ENCODE peak calls at places on chromosomes 7 and 10, in nine cellular contexts. K is tibial nerve, D is GM13976, L is cardiac muscle cell, H is testis, J is HFFc6, Y is MCF 10A, V is nephron progenitor cell, F is keratinocyte. I is an unnamed sample.

GRCh38 chr10:42962120-42962901 is 114.6 kb upstream of the RET start:
- DNase-seq in L (no peak), J (no peak), V (no peak), F (no peak), D (peak), K (peak), H (no peak), Y (no peak), I (no peak)

GRCh38 chr10:123517901-123518300 is 148.3 kb upstream of the GPR26 start:
- DNase-seq in F (no peak), D (no peak), V (no peak), Y (no peak), H (no peak), J (no peak), L (no peak), K (no peak), I (no peak)

GRCh38 chr7:121505021-121505420 is 108.9 kb upstream of the FAM3C start:
- DNase-seq in L (peak), H (no peak), Y (no peak), F (peak), J (peak), D (no peak), K (no peak), V (no peak), I (no peak)

GRCh38 chr10:73879296-73880173 is 5.2 kb upstream of the CAMK2G start:
- DNase-seq in D (peak), Y (peak), J (peak), L (peak), K (peak), F (no peak), V (peak), H (peak), I (no peak)

GRCh38 chr7:35351466-35351865 is 97.6 kb upstream of the TBX20 start:
- DNase-seq in L (no peak), H (no peak), F (no peak), Y (no peak), J (no peak), V (no peak), K (no peak), D (no peak), I (no peak)

GRCh38 chr7:16958724-16959123 is 76.9 kb upstream of the AGR3 start:
- DNase-seq in J (no peak), V (no peak), Y (no peak), K (no peak), D (no peak), H (no peak), L (no peak), F (no peak), I (no peak)

GRCh38 chr7:14021069-14021468 is 31.6 kb upstream of the ETV1 start:
- DNase-seq in L (peak), J (no peak), D (no peak), H (no peak), V (no peak), K (no peak), Y (peak), F (peak), I (no peak)

GRCh38 chr7:31423994-31424393 is 83.5 kb upstream of the NEUROD6 start:
- DNase-seq in H (no peak), V (no peak), L (no peak), Y (no peak), F (no peak), J (no peak), K (no peak), D (no peak), I (no peak)

GRCh38 chr7:78296689-78297371 is 498.3 kb downstream of the PHTF2 start:
- DNase-seq in V (no peak), J (no peak), K (no peak), Y (no peak), F (no peak), L (no peak), D (no peak), H (no peak), I (no peak)

GRCh38 chr10:70222340-70222794 is 10.9 kb downstream of the PPA1 start:
- DNase-seq in F (peak), V (no peak), L (no peak), Y (peak), J (peak), H (no peak), K (no peak), D (no peak), I (no peak)

GRCh38 chr7:295155-296154 is 5.5 kb downstream of the FOXL3 start:
- DNase-seq in F (no peak), K (no peak), J (no peak), Y (no peak), D (no peak), H (peak), V (no peak), L (no peak), I (no peak)

GRCh38 chr10:8590518-8590917 is 536.0 kb downstream of the GATA3 start:
- DNase-seq in J (no peak), V (no peak), Y (no peak), K (no peak), D (no peak), H (no peak), L (no peak), F (no peak), I (no peak)

GRCh38 chr7:47852330-47853245 is 95.7 kb downstream of the PKD1L1 start:
- DNase-seq in K (no peak), H (peak), F (no peak), J (peak), Y (peak), V (peak), L (no peak), D (peak), I (no peak)

GRCh38 chr7:122844191-122844988 is 41.9 kb downstream of the CADPS2 start:
- DNase-seq in L (no peak), H (no peak), K (no peak), V (no peak), J (no peak), F (no peak), D (no peak), Y (no peak), I (no peak)

GRCh38 chr10:47035447-47036337 is 124.5 kb downstream of the PTPN20 start:
- DNase-seq in L (no peak), D (no peak), V (no peak), J (no peak), K (no peak), Y (no peak), H (no peak), F (no peak), I (no peak)

GRCh38 chr7:35039343-35039742 is 2.1 kb upstream of the DPY19L1 start:
- DNase-seq in D (no peak), F (no peak), L (no peak), J (no peak), K (no peak), V (no peak), H (no peak), Y (no peak), I (no peak)

GRCh38 chr10:48495282-48496045 is 109.4 kb downstream of the ARHGAP22 start:
- DNase-seq in F (no peak), K (no peak), H (no peak), L (no peak), Y (no peak), V (no peak), J (no peak), D (no peak), I (no peak)

DNA sequence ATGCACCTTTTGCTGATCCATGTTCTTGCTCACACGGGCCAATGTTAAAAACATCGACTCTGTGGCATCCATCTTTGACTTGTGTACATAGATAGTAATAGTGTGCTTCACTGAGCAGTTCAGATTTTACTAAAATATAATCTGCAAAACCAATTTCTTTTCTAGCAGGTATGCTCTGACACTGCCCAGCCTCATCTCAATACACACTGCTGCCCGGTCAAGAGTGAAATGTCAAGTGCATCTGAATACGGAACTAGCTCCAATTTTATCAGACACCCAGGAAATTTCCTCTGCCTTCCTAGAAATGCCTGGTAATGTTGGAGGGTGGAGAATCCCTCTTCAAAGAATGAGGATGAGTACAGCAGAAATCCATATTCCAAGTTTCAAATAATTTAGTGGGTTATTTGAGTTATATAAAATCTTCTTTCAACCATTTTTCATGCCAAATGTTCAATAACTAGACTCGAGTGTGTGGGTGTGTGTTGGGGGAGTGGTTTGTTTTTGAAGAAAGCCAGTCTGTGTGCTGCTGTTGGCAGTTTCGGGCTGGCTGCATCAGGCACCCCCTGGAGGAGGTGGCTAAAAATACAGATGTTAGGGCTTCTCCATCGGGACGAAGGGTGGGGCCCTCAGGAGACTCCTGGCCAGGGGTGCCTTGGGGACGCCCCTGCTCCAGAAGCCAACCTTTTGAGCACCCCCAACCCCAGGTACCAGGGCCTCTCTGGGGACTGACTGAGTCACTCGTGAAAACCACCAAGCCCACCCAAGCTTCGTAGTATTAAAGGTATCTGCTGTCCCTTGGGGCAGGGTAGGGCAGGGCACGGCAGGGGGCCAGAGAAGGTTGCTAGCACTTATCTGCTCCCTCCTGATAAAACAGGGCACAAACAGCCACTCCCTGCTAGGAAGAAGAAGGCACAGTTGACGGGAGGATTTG is 15.4 kb downstream of the CTBP2 start:
- DNase-seq in D (peak), K (no peak), F (no peak), J (peak), V (no peak), Y (peak), H (peak), L (peak), I (no peak)
- TF ChIP-seq CTCF in D (peak), K (peak), F (peak), J (peak), V (peak), Y (peak), H (no peak), L (peak), I (peak)

DNA sequence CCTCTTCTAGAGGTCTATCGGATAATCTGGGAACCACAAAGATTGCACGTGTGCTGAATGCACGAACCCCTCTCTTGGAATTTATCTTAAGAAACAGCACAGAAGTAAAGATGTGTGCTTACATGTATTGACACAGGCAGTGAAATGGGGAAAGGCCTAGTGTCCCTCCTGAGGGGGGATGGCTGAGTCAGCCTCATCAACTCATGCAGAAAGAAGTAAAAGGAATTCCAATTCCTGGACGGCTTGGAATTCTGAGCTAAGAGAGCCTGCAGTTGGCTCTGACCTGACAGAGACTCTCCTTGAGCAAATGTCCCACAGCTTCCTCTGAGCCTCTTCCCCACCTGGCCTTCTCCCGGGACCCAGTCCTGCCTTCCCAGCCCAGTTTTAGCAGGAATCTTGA is 542.3 kb upstream of the ADARB2 start:
- DNase-seq in L (no peak), D (no peak), H (no peak), V (no peak), J (no peak), K (no peak), F (no peak), Y (no peak), I (no peak)
- TF ChIP-seq CTCF in L (no peak), D (no peak), H (no peak), V (no peak), J (no peak), K (no peak), F (no peak), Y (no peak), I (no peak)

GRCh38 chr10:126571203-126571602 is 99.3 kb downstream of the C10orf90 start:
- DNase-seq in F (no peak), V (no peak), K (no peak), H (no peak), J (no peak), D (no peak), L (no peak), Y (peak), I (no peak)
- TF ChIP-seq CTCF in F (no peak), V (no peak), K (no peak), H (no peak), J (peak), D (no peak), L (no peak), Y (no peak), I (no peak)

DNA sequence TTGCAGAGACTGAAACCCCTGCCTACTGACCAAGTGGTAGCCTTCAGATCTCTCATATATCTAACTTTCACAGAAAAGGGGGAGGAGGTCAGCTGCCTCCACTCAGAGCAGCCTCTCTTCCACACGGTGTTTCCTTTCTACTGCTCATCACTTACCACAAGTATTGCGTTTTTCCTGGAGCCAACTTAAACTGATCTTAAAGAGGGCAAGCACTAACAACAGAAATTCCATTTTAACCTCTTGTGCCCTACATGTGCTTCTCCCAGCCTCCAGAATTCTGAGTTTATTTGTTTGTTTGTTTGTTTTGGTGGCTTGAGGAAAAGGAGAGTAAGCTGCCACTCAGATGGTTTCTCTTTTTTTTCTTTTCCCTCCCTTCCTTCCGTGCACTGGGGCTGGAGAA is 19.1 kb downstream of the SKIDA1 start:
- DNase-seq in J (no peak), Y (no peak), D (no peak), V (no peak), F (no peak), L (no peak), K (no peak), H (no peak), I (no peak)
- TF ChIP-seq CTCF in J (no peak), Y (no peak), D (no peak), V (no peak), F (no peak), L (no peak), K (no peak), H (no peak), I (no peak)

DNA sequence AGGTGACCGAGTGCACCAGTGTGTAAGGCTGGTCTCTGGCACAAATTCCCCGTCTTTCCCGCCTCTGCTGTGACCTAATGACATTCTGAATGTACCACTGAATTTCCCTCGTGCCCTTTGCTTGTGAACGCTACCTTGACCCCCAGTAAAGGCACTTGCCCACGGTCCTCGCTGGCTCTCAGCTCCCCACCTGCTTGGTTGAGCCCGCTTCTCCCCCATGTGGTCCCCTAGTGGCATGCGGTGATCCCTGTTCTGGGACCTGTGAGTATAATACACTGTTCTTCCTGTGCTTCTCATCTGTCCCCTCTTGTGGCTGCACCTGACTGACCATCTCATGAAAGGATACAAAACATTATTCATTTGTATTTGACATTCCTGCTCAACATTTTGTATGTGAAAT is 495.7 kb downstream of the INHBA start:
- DNase-seq in H (no peak), K (no peak), L (no peak), Y (no peak), V (no peak), D (no peak), F (no peak), J (no peak), I (no peak)
- TF ChIP-seq CTCF in H (no peak), K (no peak), L (no peak), Y (no peak), V (no peak), D (no peak), F (no peak), J (no peak), I (no peak)

GRCh38 chr7:4682621-4683042 is 537 bp downstream of the FOXK1 start:
- DNase-seq in K (no peak), V (peak), H (no peak), D (peak), Y (peak), L (peak), J (peak), F (no peak), I (no peak)
- TF ChIP-seq CTCF in K (no peak), V (no peak), H (no peak), D (peak), Y (no peak), L (peak), J (no peak), F (peak), I (no peak)

GRCh38 chr7:145106001-145106400 is 270.1 kb upstream of the TPK1 start:
- DNase-seq in D (no peak), J (no peak), L (peak), K (peak), Y (peak), V (no peak), F (no peak), H (peak), I (no peak)
- TF ChIP-seq CTCF in D (no peak), J (no peak), L (no peak), K (no peak), Y (no peak), V (no peak), F (no peak), H (no peak), I (no peak)

GRCh38 chr10:18594574-18595156 is 56.7 kb downstream of the NSUN6 start:
- DNase-seq in H (no peak), L (no peak), Y (peak), K (no peak), F (no peak), D (no peak), V (peak), J (peak), I (no peak)
- TF ChIP-seq CTCF in H (no peak), L (peak), Y (no peak), K (no peak), F (peak), D (no peak), V (peak), J (peak), I (peak)

I was measured in AG09319.